ENCODE peak calls at places on chromosome 7, in seven cellular contexts. U is fibroblast of lung, E is lower lobe of right lung, A is PC-3, L is cardiac fibroblast, P is BE2C, H is A549. M is an unnamed sample.
A peak's percentile ranks its signal among the peaks of the same experiment; 100 is the strongest.

GRCh38 chr7:41579961-41580935 is 122.6 kb downstream of the INHBA start:
- DNase-seq in U (peak; percentile 27), E (no peak), A (peak; percentile 90), L (peak; percentile 86), P (no peak), H (no peak), M (peak; percentile 5)

GRCh38 chr7:122416316-122416925 is 111.9 kb upstream of the FEZF1 start:
- DNase-seq in U (no peak), E (no peak), A (no peak), L (no peak), P (no peak), H (no peak), M (no peak)

GRCh38 chr7:113774182-113774807 is 144.5 kb downstream of the PPP1R3A start:
- DNase-seq in U (peak; percentile 69), E (no peak), A (peak; percentile 42), L (peak; percentile 66), P (peak; percentile 13), H (peak; percentile 6), M (peak; percentile 68)

GRCh38 chr7:42174391-42174848 is 62.6 kb downstream of the GLI3 start:
- DNase-seq in U (peak; percentile 85), E (no peak), A (peak; percentile 84), L (no peak), P (no peak), H (no peak), M (no peak)

GRCh38 chr7:86963599-86964230 is 95.7 kb downstream of the ELAPOR2 start:
- DNase-seq in U (peak; percentile 23), E (no peak), A (no peak), L (no peak), P (no peak), H (no peak), M (no peak)

GRCh38 chr7:99325597-99326407 is at the start of gene ARPC1A:
- DNase-seq in U (peak; percentile 92), E (peak; percentile 93), A (peak; percentile 94), L (peak; percentile 93), P (peak; percentile 94), H (peak; percentile 91), M (peak; percentile 93)

GRCh38 chr7:7315851-7316250 is 133.5 kb downstream of the C1GALT1 start:
- DNase-seq in U (no peak), E (no peak), A (no peak), L (no peak), P (no peak), H (no peak), M (no peak)

GRCh38 chr7:43593010-43593409 is 10.1 kb downstream of the STK17A start:
- DNase-seq in U (no peak), E (no peak), A (no peak), L (no peak), P (no peak), H (no peak), M (no peak)

GRCh38 chr7:107232568-107233090 is 63.8 kb downstream of the HBP1 start:
- DNase-seq in U (peak; percentile 52), E (no peak), A (peak; percentile 50), L (peak; percentile 27), P (no peak), H (no peak), M (no peak)

GRCh38 chr7:141676618-141677017 is 25.3 kb downstream of the DENND11 start:
- DNase-seq in U (no peak), E (no peak), A (peak; percentile 88), L (peak; percentile 82), P (no peak), H (no peak), M (peak; percentile 91)

GRCh38 chr7:108014747-108015682 is 12.1 kb upstream of the LAMB1 start:
- DNase-seq in U (peak; percentile 79), E (no peak), A (peak; percentile 82), L (peak; percentile 69), P (no peak), H (peak; percentile 85), M (peak; percentile 49)

GRCh38 chr7:57403601-57404342 is 46.2 kb upstream of the ZNF716 start:
- DNase-seq in U (no peak), E (no peak), A (peak; percentile 28), L (no peak), P (no peak), H (no peak), M (no peak)

GRCh38 chr7:115932874-115933273 is 97.7 kb downstream of the TFEC start:
- DNase-seq in U (no peak), E (no peak), A (no peak), L (no peak), P (no peak), H (no peak), M (no peak)

GRCh38 chr7:8128457-8129322 is 133.3 kb downstream of the ICA1 start:
- DNase-seq in U (no peak), E (no peak), A (no peak), L (no peak), P (no peak), H (no peak), M (no peak)

GRCh38 chr7:149853157-149853556 is 15.0 kb downstream of the ZNF862 start:
- DNase-seq in U (no peak), E (no peak), A (no peak), L (peak; percentile 14), P (no peak), H (no peak), M (no peak)

GRCh38 chr7:45501788-45502187 is 72.4 kb upstream of the ADCY1 start:
- DNase-seq in U (no peak), E (no peak), A (no peak), L (no peak), P (no peak), H (no peak), M (no peak)

GRCh38 chr7:43652364-43652763 is 69.5 kb downstream of the STK17A start:
- DNase-seq in U (peak; percentile 32), E (no peak), A (no peak), L (no peak), P (no peak), H (no peak), M (no peak)

GRCh38 chr7:151769189-151769821 is 107.6 kb downstream of the PRKAG2 start:
- DNase-seq in U (no peak), E (no peak), A (no peak), L (no peak), P (no peak), H (no peak), M (no peak)

GRCh38 chr7:70694909-70695803 is 436.8 kb upstream of the GALNT17 start:
- DNase-seq in U (peak; percentile 43), E (no peak), A (no peak), L (peak; percentile 36), P (peak; percentile 33), H (no peak), M (no peak)

GRCh38 chr7:4057289-4057616 is 624.8 kb upstream of the FOXK1 start:
- DNase-seq in U (no peak), E (no peak), A (no peak), L (no peak), P (no peak), H (no peak), M (no peak)

GRCh38 chr7:4058158-4058557 is 623.9 kb upstream of the FOXK1 start:
- DNase-seq in U (no peak), E (no peak), A (peak; percentile 39), L (peak; percentile 32), P (no peak), H (no peak), M (no peak)

GRCh38 chr7:4051696-4052095 is 630.4 kb upstream of the FOXK1 start:
- DNase-seq in U (no peak), E (no peak), A (no peak), L (no peak), P (no peak), H (no peak), M (no peak)

GRCh38 chr7:4052126-4052525 is 630.0 kb upstream of the FOXK1 start:
- DNase-seq in U (peak; percentile 31), E (no peak), A (no peak), L (no peak), P (no peak), H (no peak), M (no peak)

DNA sequence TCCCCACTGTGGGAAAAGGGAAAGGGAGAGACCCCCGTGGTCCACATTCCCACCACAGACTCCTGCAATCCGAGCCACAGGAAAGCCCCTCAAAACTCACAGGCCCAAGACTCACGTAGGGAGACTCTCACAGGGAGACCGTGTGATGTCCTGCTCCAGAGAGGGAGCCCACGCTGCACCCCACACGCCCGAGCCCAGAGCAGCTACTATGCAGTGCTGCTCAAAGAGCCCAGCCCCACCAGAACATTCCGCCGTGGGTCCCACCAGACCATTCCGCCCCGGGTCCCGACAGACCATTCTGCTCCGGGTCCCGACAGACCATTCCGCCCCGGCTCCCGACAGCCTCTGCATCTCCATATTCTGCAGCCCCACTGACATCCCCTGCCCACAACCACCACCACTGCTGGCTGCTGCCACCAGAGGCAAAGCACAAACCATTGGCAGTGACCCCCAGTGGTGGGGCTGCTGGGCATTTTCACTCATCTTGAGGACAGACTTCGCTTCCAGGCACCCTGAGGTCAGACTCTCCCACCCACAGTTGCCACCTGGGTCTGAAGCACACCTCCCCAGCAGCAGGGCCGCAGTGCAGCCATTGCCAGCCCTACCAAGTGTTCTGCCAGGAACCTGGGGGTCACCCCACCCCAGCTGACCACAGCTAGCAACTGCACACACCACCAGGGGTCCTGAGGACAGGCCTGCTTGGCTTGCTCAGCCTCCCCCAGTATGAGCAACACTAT is 625.4 kb upstream of the FOXK1 start:
- DNase-seq in U (no peak), E (no peak), A (no peak), L (no peak), P (no peak), H (no peak), M (no peak)
- TF ChIP-seq CTCF in U (no peak), E (no peak), A (no peak), L (no peak), P (no peak), H (no peak), M (no peak)

GRCh38 chr7:155815332-155816191 is 3.3 kb upstream of the SHH start:
- DNase-seq in U (peak; percentile 53), E (peak; percentile 79), A (peak; percentile 76), L (peak; percentile 61), P (peak; percentile 57), H (peak; percentile 81), M (peak; percentile 74)
- TF ChIP-seq CTCF in U (peak; percentile 78), E (peak; percentile 54), A (peak; percentile 74), L (peak; percentile 84), P (peak; percentile 66), H (peak; percentile 90), M (peak; percentile 91)

GRCh38 chr7:16668049-16668858 is 22.3 kb downstream of the BZW2 start:
- DNase-seq in U (peak; percentile 100), E (peak; percentile 74), A (peak; percentile 99), L (peak; percentile 100), P (peak; percentile 69), H (peak; percentile 88), M (peak; percentile 97)
- TF ChIP-seq CTCF in U (peak; percentile 23), E (no peak), A (no peak), L (peak; percentile 24), P (peak; percentile 23), H (no peak), M (no peak)

DNA sequence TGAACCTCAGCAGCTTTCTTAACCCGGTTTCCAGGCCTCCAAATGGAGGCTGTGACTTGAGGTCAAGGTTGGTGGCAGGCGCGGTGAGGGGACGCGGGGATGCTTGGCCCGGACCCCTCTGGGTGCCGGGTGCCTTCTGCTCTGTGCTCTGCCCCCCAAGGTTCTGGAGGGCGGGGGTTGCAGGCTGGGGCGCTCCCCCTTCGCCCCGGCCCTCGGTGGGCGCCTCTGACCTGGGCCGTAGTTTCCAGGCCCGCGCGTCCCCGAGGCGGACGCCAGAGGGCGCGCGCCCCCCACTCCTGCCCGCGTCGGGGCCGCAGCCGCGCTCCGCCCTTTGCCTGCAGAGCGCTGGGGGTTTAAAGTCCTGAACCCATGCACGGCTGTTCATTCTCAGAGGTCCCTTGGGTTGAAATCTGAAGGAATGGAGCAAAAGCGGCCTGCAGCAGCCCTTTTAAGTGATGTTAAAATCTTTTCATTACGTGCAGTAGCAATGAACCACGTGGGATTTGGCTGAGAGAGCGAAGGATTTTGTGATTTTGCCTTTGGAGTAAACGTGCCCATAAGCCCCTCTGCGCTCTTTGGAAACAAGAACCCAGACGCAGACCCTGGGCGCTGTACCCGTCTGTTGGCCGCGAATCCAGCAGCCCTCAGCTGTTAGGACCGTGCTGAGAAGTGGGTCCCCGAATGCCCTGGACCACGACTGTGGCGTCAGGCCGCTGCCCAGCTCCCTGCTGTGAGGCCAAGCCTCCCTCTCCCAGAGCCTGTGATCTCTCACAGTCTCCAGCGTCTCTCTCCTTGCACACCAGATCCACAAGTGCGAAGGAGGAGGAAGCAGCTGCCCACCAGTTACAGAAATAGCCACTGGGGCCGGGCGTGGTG is 135.0 kb downstream of the ACTR3B start:
- DNase-seq in U (no peak), E (no peak), A (peak; percentile 29), L (peak; percentile 11), P (peak; percentile 67), H (peak; percentile 60), M (no peak)
- TF ChIP-seq CTCF in U (no peak), E (peak; percentile 67), A (peak; percentile 79), L (peak; percentile 16), P (peak; percentile 64), H (peak; percentile 70), M (no peak)